ENCODE peak calls at places on chromosomes 13 and 19, in five cellular contexts. One of them, this sample, is unnamed.

GRCh38 chr13:26995159-26995558 is 176.5 kb downstream of the USP12 start:
- DNase-seq in BJ: no peak
- DNase-seq in EH: no peak
- DNase-seq in neural crest cell: no peak
- DNase-seq in GM03348: no peak
- DNase-seq in this sample: no peak

GRCh38 chr13:51584731-51585191 is 499 bp downstream of the WDFY2 start:
- DNase-seq in BJ: no peak
- DNase-seq in EH: peak
- DNase-seq in neural crest cell: peak
- DNase-seq in GM03348: peak
- DNase-seq in this sample: peak

GRCh38 chr19:49881672-49882394 is 4.3 kb downstream of the TBC1D17 start:
- DNase-seq in BJ: no peak
- DNase-seq in EH: peak
- DNase-seq in neural crest cell: no peak
- DNase-seq in GM03348: no peak
- DNase-seq in this sample: no peak

GRCh38 chr13:45215392-45216077 is 14.7 kb upstream of the KCTD4 start:
- DNase-seq in BJ: no peak
- DNase-seq in EH: peak
- DNase-seq in neural crest cell: no peak
- DNase-seq in GM03348: no peak
- DNase-seq in this sample: no peak

GRCh38 chr19:49441210-49441959 is at the start of gene SLC17A7:
- DNase-seq in BJ: no peak
- DNase-seq in EH: peak
- DNase-seq in neural crest cell: no peak
- DNase-seq in GM03348: peak
- DNase-seq in this sample: no peak

GRCh38 chr19:19884583-19884982 is 16.2 kb upstream of the ZNF93 start:
- DNase-seq in BJ: no peak
- DNase-seq in EH: no peak
- DNase-seq in neural crest cell: no peak
- DNase-seq in GM03348: no peak
- DNase-seq in this sample: no peak

GRCh38 chr13:112702983-112703379 is 13.1 kb downstream of the ATP11A start:
- DNase-seq in BJ: no peak
- DNase-seq in EH: no peak
- DNase-seq in neural crest cell: no peak
- DNase-seq in GM03348: no peak
- DNase-seq in this sample: no peak

GRCh38 chr13:30257433-30258099 is 49.8 kb downstream of the KATNAL1 start:
- DNase-seq in BJ: no peak
- DNase-seq in EH: peak
- DNase-seq in neural crest cell: peak
- DNase-seq in GM03348: peak
- DNase-seq in this sample: no peak

GRCh38 chr19:869245-870177 is 10.0 kb downstream of the CFD start:
- DNase-seq in BJ: peak
- DNase-seq in EH: peak
- DNase-seq in neural crest cell: no peak
- DNase-seq in GM03348: peak
- DNase-seq in this sample: no peak

GRCh38 chr13:113907637-113908617 is 44.1 kb upstream of the GAS6 start:
- DNase-seq in BJ: peak
- DNase-seq in EH: peak
- DNase-seq in neural crest cell: no peak
- DNase-seq in GM03348: peak
- DNase-seq in this sample: no peak

GRCh38 chr13:99442273-99442895 is 58.9 kb upstream of the TM9SF2 start:
- DNase-seq in BJ: no peak
- DNase-seq in EH: peak
- DNase-seq in neural crest cell: peak
- DNase-seq in GM03348: peak
- DNase-seq in this sample: no peak

GRCh38 chr19:29040291-29040690 is 172.7 kb downstream of the UQCRFS1 start:
- DNase-seq in BJ: no peak
- DNase-seq in EH: no peak
- DNase-seq in neural crest cell: no peak
- DNase-seq in GM03348: no peak
- DNase-seq in this sample: no peak

GRCh38 chr13:49629196-49629938 is 1.1 kb downstream of the ARL11 start:
- DNase-seq in BJ: no peak
- DNase-seq in EH: no peak
- DNase-seq in neural crest cell: no peak
- DNase-seq in GM03348: no peak
- DNase-seq in this sample: no peak

GRCh38 chr13:71605744-71606143 is 261.3 kb downstream of the DACH1 start:
- DNase-seq in BJ: no peak
- DNase-seq in EH: no peak
- DNase-seq in neural crest cell: no peak
- DNase-seq in GM03348: no peak
- DNase-seq in this sample: no peak

GRCh38 chr13:58080806-58081205 is 449.3 kb downstream of the PCDH17 start:
- DNase-seq in BJ: no peak
- DNase-seq in EH: no peak
- DNase-seq in neural crest cell: no peak
- DNase-seq in GM03348: no peak
- DNase-seq in this sample: peak

GRCh38 chr13:90839061-90839460 is 508.4 kb upstream of the MIR17HG start:
- DNase-seq in BJ: no peak
- DNase-seq in EH: no peak
- DNase-seq in neural crest cell: no peak
- DNase-seq in GM03348: no peak
- DNase-seq in this sample: no peak

GRCh38 chr19:54837542-54837941 is 12.7 kb upstream of the KIR3DL2 start:
- DNase-seq in BJ: no peak
- DNase-seq in EH: no peak
- DNase-seq in neural crest cell: no peak
- DNase-seq in GM03348: no peak
- DNase-seq in this sample: no peak

GRCh38 chr13:102983496-102983895 is 82.7 kb downstream of the SLC10A2 start:
- DNase-seq in BJ: peak
- DNase-seq in EH: peak
- DNase-seq in neural crest cell: no peak
- DNase-seq in GM03348: no peak
- DNase-seq in this sample: no peak

GRCh38 chr13:24614306-24615080 is 65.7 kb upstream of the ATP12A start:
- DNase-seq in BJ: no peak
- DNase-seq in EH: no peak
- DNase-seq in neural crest cell: no peak
- DNase-seq in GM03348: no peak
- DNase-seq in this sample: no peak

GRCh38 chr13:79385694-79386093 is 20.4 kb downstream of the RBM26 start:
- DNase-seq in BJ: no peak
- DNase-seq in EH: peak
- DNase-seq in neural crest cell: no peak
- DNase-seq in GM03348: no peak
- DNase-seq in this sample: no peak

GRCh38 chr19:56105090-56105701 is 15.9 kb downstream of the ZNF787 start:
- DNase-seq in BJ: no peak
- DNase-seq in EH: no peak
- DNase-seq in neural crest cell: peak
- DNase-seq in GM03348: peak
- DNase-seq in this sample: no peak

GRCh38 chr19:18939922-18940775 is 868 bp downstream of the HOMER3 start:
- DNase-seq in BJ: no peak
- DNase-seq in EH: peak
- DNase-seq in neural crest cell: peak
- DNase-seq in GM03348: peak
- DNase-seq in this sample: no peak

GRCh38 chr13:25652764-25653163 is 281.0 kb downstream of the ATP8A2 start:
- DNase-seq in BJ: no peak
- DNase-seq in EH: no peak
- DNase-seq in neural crest cell: no peak
- DNase-seq in GM03348: no peak
- DNase-seq in this sample: peak

GRCh38 chr13:107730835-107731234 is 484.5 kb downstream of the LIG4 start:
- DNase-seq in BJ: peak
- DNase-seq in EH: no peak
- DNase-seq in neural crest cell: no peak
- DNase-seq in GM03348: no peak
- DNase-seq in this sample: no peak

GRCh38 chr19:42303876-42304275 is 1.5 kb upstream of the PAFAH1B3 start:
- DNase-seq in BJ: no peak
- DNase-seq in EH: no peak
- DNase-seq in neural crest cell: no peak
- DNase-seq in GM03348: no peak
- DNase-seq in this sample: no peak

This sample was measured in iPS DF 6.9.